ENCODE peak calls at places on chromosomes 7 and 10, in eight cellular contexts. P is thyroid gland; G is stimulated activated CD8-positive, alpha-beta memory T cell treated with anti-CD3 and anti-CD28 coated beads, Interleukin-15, amount 100 ng/mL, for 48 hours; R is stimulated activated CD4-positive, alpha-beta T cell treated with anti-CD3 and anti-CD28 coated beads, Interleukin-12 subunit alpha, Interleukin-12 subunit beta, amount 100 ng/mL, for 4 hours; I is ELF-1; H is mucosa of gallbladder; V is nephron progenitor cell; E is mammary epithelial cell. Y is an unnamed sample.

GRCh38 chr10:102781089-102781920 is 37.6 kb downstream of the WBP1L start:
- DNase-seq in P (no peak), G (no peak), R (no peak), I (peak; percentile 53), H (no peak), V (no peak), E (no peak), Y (no peak)

GRCh38 chr7:22860784-22861482 is 38.3 kb upstream of the TOMM7 start:
- DNase-seq in P (no peak), G (no peak), R (no peak), I (no peak), H (no peak), V (no peak), E (peak; percentile 22), Y (no peak)

GRCh38 chr7:77687747-77688144 is 8.5 kb upstream of the RSBN1L start:
- DNase-seq in P (no peak), G (peak; percentile 21), R (no peak), I (no peak), H (no peak), V (no peak), E (no peak), Y (no peak)

GRCh38 chr7:120832803-120833202 is 25.1 kb downstream of the TSPAN12 start:
- DNase-seq in P (no peak), G (no peak), R (no peak), I (no peak), H (no peak), V (no peak), E (no peak), Y (no peak)

GRCh38 chr10:50582766-50583762 is 40.7 kb downstream of the SGMS1 start:
- DNase-seq in P (no peak), G (no peak), R (no peak), I (no peak), H (no peak), V (no peak), E (peak; percentile 36), Y (no peak)

GRCh38 chr10:109963439-109963838 is 40.1 kb upstream of the XPNPEP1 start:
- DNase-seq in P (no peak), G (no peak), R (no peak), I (no peak), H (no peak), V (no peak), E (no peak), Y (no peak)

GRCh38 chr10:104406715-104407517 is 53.3 kb downstream of the CFAP58 start:
- DNase-seq in P (no peak), G (no peak), R (no peak), I (no peak), H (no peak), V (no peak), E (peak; percentile 27), Y (no peak)

GRCh38 chr10:76558586-76558985 is 1079.0 kb downstream of the KCNMA1 start:
- DNase-seq in P (peak; percentile 30), G (no peak), R (no peak), I (no peak), H (peak; percentile 60), V (no peak), E (peak; percentile 45), Y (no peak)

GRCh38 chr7:66283003-66283920 is 78.1 kb downstream of the TPST1 start:
- DNase-seq in P (no peak), G (no peak), R (no peak), I (no peak), H (no peak), V (no peak), E (peak; percentile 80), Y (no peak)

GRCh38 chr7:148697950-148698396 is 730 bp upstream of the CUL1 start:
- DNase-seq in P (no peak), G (no peak), R (no peak), I (no peak), H (no peak), V (no peak), E (no peak), Y (peak; percentile 11)